ENCODE peak calls at places on chromosomes 5 and 9, in ten cellular contexts. V is adrenal gland, P is fibroblast of the aortic adventitia, H is Calu3, R is AG09319, C is heart left ventricle, T is endothelial cell, L is B cell, F is IMR-90, Q is upper lobe of right lung. D is an unnamed sample.
A peak's percentile ranks its signal among the peaks of the same experiment; 100 is the strongest.

GRCh38 chr5:57207681-57208080 is 33.8 kb downstream of the GPBP1 start:
- DNase-seq in T (no peak), V (no peak), L (no peak), H (no peak), R (no peak), Q (no peak), F (no peak), C (peak; percentile 83), P (no peak), D (no peak)

GRCh38 chr5:173328896-173329369 is 719 bp upstream of the STC2 start:
- DNase-seq in C (no peak), Q (no peak), F (peak; percentile 80), R (no peak), L (no peak), H (peak; percentile 76), V (no peak), T (no peak), P (peak; percentile 78), D (no peak)

GRCh38 chr9:98172604-98173003 is 19.8 kb downstream of the CORO2A start:
- DNase-seq in T (no peak), F (peak; percentile 7), C (no peak), R (no peak), P (peak; percentile 4), Q (no peak), H (no peak), L (no peak), V (no peak), D (no peak)

GRCh38 chr5:92552206-92553160 is 1028.5 kb downstream of the NR2F1-AS1 start:
- DNase-seq in F (peak; percentile 99), L (no peak), H (peak; percentile 28), T (no peak), R (peak; percentile 96), Q (no peak), C (no peak), P (peak; percentile 98), V (no peak), D (no peak)

GRCh38 chr9:35658144-35658893 is at the start of gene CCDC107:
- DNase-seq in H (peak; percentile 80), L (peak; percentile 96), P (peak; percentile 86), F (peak; percentile 81), C (peak; percentile 90), T (peak; percentile 88), R (peak; percentile 73), V (peak; percentile 84), Q (peak; percentile 93), D (peak; percentile 86)

GRCh38 chr5:172678902-172679301 is 37.8 kb downstream of the NEURL1B start:
- DNase-seq in R (no peak), V (peak; percentile 84), L (no peak), H (no peak), P (no peak), Q (no peak), T (no peak), C (peak; percentile 89), F (no peak), D (no peak)

GRCh38 chr9:89969156-89969566 is 364.3 kb downstream of the GADD45G start:
- DNase-seq in H (no peak), Q (no peak), C (no peak), P (no peak), T (no peak), L (no peak), R (no peak), F (peak; percentile 1), V (no peak), D (no peak)

GRCh38 chr5:35863159-35863558 is 6.5 kb downstream of the IL7R start:
- DNase-seq in F (no peak), Q (no peak), V (no peak), H (no peak), R (no peak), C (no peak), T (no peak), P (no peak), L (no peak), D (no peak)

GRCh38 chr5:120155873-120156272 is 308.2 kb upstream of the PRR16 start:
- DNase-seq in C (no peak), H (no peak), P (no peak), L (no peak), R (no peak), Q (no peak), V (no peak), F (no peak), T (no peak), D (no peak)

DNA sequence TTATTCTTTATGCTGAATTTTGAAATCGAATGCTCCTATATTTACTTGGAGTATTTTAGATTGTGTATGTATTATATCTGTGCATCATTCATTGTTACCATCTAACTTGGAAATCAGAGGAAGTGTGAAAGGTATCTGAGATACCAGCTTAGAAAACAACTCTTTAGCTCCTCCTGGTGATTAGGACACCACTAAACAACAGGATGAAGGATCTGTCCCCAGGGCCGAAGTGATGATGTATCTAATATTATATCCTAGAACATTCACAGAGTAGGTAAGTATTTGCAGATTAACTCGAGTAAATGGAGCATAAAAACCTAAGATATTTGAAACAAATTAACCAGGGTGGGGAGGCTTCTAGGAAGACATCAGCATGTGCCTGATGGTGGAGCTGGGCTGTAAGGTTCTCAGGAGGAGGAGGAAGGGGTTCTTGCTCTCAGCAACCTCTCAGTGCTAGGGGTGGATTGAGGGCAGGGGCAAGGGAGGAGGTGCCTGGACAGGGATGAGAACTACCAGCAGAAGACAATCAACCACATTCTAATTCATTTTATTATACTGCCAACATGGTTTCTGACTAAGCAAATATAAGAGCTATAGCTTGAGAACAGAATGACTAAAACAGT is 2.6 kb upstream of the NFIL3 start:
- DNase-seq in V (no peak), H (no peak), P (peak; percentile 63), Q (no peak), R (no peak), L (peak; percentile 59), T (no peak), F (peak; percentile 55), C (no peak), D (no peak)
- TF ChIP-seq CTCF in V (peak; percentile 53), H (no peak), P (peak; percentile 33), Q (peak; percentile 51), R (peak; percentile 55), L (peak; percentile 52), T (no peak), F (peak; percentile 48), C (peak; percentile 52), D (peak; percentile 59)

GRCh38 chr5:64040496-64040895 is 78.3 kb upstream of the HTR1A start:
- DNase-seq in R (no peak), L (no peak), T (no peak), V (no peak), F (no peak), P (no peak), Q (no peak), H (no peak), C (no peak), D (no peak)
- TF ChIP-seq CTCF in R (no peak), L (no peak), T (no peak), V (no peak), F (no peak), P (no peak), Q (no peak), H (no peak), C (no peak), D (no peak)

DNA sequence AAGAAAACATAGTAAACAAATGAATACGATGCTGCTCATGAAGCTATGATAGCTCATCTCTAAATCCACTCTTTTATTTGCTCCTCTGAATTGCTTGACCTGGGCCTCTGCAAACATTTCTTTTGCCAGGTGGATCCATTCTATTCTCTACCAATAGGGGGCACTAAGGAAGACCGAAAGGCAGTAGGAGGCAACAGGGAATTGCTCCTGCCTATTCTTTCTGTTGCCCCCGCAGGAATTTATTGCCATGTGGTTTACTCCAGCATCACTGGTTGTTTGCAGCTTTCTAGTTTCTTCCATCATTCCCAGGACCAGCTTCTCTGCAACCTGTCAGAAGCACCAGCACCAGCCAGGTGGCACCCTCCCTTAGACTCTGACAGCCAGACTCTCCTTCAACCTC is 5.3 kb downstream of the GAPT start:
- DNase-seq in T (no peak), Q (no peak), R (no peak), V (no peak), F (no peak), C (no peak), L (no peak), P (no peak), H (no peak), D (no peak)
- TF ChIP-seq CTCF in T (peak; percentile 64), Q (peak; percentile 21), R (peak; percentile 1), V (no peak), F (peak; percentile 1), C (no peak), L (no peak), P (no peak), H (peak; percentile 24), D (peak; percentile 36)

DNA sequence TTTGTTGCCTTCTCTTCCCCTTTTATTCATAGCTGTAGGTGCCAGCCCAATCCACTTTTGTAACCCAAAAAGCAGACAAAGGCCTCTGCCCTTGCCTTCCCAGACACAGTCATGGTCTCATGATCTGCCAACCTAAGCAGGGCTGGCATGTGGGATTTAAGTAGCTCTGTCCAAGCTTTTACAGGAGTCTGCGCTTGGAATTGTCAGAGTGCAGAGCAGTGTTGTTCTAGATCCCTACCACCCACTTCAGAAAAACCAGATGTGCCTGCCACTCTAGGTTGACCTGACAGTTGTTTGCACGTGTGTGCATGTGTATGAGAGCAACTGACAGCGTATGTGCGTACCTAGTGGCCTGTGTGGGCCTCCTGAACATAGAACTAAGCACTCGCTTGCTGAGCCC is 87.8 kb upstream of the SPRY4 start:
- DNase-seq in P (no peak), C (no peak), Q (no peak), L (no peak), H (no peak), F (no peak), V (no peak), T (no peak), R (no peak), D (no peak)
- TF ChIP-seq CTCF in P (no peak), C (no peak), Q (no peak), L (no peak), H (no peak), F (no peak), V (no peak), T (no peak), R (no peak), D (no peak)

DNA sequence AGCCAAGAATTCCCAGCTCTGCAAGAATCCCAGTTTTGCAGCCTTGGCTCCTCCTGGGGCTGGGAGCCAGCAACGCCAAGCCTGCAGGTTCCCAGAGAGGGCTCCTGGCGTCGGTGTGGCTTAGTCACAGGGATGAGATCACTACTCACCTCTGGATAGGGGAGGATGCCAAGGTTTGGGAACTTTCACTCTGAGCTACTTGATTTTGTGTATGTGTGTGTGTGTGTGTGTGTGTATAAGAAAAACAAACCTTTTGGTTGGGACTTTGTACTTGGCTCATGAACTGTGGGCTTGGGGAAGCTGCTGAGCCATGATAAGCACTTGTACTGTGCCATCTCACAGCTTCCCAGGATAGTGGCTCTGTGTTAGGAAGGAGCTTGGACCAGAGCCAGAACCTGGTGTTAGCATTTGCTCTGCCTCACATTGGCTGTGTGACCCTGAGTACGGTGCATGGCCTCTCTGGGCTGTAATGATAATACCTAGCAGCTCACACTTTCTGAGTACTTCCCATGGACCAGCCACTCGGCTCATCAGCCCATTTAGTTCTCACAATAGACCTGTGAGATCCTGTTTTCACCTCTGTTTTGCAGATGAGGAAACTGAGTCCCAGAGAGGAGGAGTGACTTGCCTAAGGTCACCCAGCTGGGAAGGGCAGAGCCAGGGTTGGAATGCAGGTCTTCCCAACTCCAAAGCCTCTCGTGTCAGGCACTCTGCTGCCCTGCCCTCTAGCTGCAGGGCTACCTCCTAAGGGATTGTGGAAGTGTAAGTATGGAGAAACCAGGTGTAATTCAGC is 41.4 kb upstream of the DAB2IP start:
- DNase-seq in T (no peak), Q (no peak), V (peak; percentile 85), C (peak; percentile 48), R (no peak), P (peak; percentile 85), L (no peak), F (peak; percentile 92), H (no peak), D (no peak)
- TF ChIP-seq CTCF in T (no peak), Q (no peak), V (no peak), C (no peak), R (no peak), P (no peak), L (no peak), F (no peak), H (no peak), D (no peak)